ENCODE peak calls at places on chromosomes 12 and 14, in nine cellular contexts. One of them, this sample, is unnamed.
A peak's percentile ranks its signal among the peaks of the same experiment; 100 is the strongest.

GRCh38 chr14:92941531-92941930 is 18.6 kb downstream of the CHGA start:
- DNase-seq in transverse colon: no peak
- DNase-seq in GM23248: no peak
- DNase-seq in cardiac muscle cell: no peak
- DNase-seq in sigmoid colon: no peak
- DNase-seq in body of pancreas: no peak
- DNase-seq in heart right ventricle: no peak
- DNase-seq in AG10803: no peak
- DNase-seq in aorta: no peak
- DNase-seq in this sample: no peak

GRCh38 chr12:60345442-60345841 is 749.6 kb downstream of the SLC16A7 start:
- DNase-seq in AG10803: no peak
- DNase-seq in GM23248: no peak
- DNase-seq in heart right ventricle: no peak
- DNase-seq in aorta: no peak
- DNase-seq in body of pancreas: no peak
- DNase-seq in transverse colon: no peak
- DNase-seq in sigmoid colon: no peak
- DNase-seq in cardiac muscle cell: no peak
- DNase-seq in this sample: no peak

GRCh38 chr14:88879016-88879415 is 54.6 kb downstream of the TTC8 start:
- DNase-seq in body of pancreas: no peak
- DNase-seq in GM23248: peak; percentile 94
- DNase-seq in heart right ventricle: no peak
- DNase-seq in AG10803: peak; percentile 66
- DNase-seq in aorta: no peak
- DNase-seq in transverse colon: no peak
- DNase-seq in cardiac muscle cell: peak; percentile 90
- DNase-seq in sigmoid colon: no peak
- DNase-seq in this sample: peak; percentile 16

GRCh38 chr12:128178971-128179370 is 88.0 kb upstream of the TMEM132C start:
- DNase-seq in transverse colon: no peak
- DNase-seq in AG10803: no peak
- DNase-seq in GM23248: no peak
- DNase-seq in sigmoid colon: no peak
- DNase-seq in heart right ventricle: no peak
- DNase-seq in body of pancreas: no peak
- DNase-seq in cardiac muscle cell: no peak
- DNase-seq in aorta: no peak
- DNase-seq in this sample: peak; percentile 13

GRCh38 chr12:98533723-98534251 is 18.4 kb downstream of the TMPO start:
- DNase-seq in sigmoid colon: no peak
- DNase-seq in GM23248: peak; percentile 42
- DNase-seq in AG10803: peak; percentile 76
- DNase-seq in transverse colon: no peak
- DNase-seq in heart right ventricle: no peak
- DNase-seq in cardiac muscle cell: peak; percentile 63
- DNase-seq in aorta: no peak
- DNase-seq in body of pancreas: no peak
- DNase-seq in this sample: peak; percentile 37

GRCh38 chr12:106974525-106974924 is 12.4 kb downstream of the MTERF2 start:
- DNase-seq in cardiac muscle cell: no peak
- DNase-seq in heart right ventricle: no peak
- DNase-seq in GM23248: no peak
- DNase-seq in aorta: no peak
- DNase-seq in body of pancreas: no peak
- DNase-seq in sigmoid colon: no peak
- DNase-seq in AG10803: no peak
- DNase-seq in transverse colon: no peak
- DNase-seq in this sample: no peak

GRCh38 chr12:14769462-14769836 is 33.8 kb downstream of the WBP11 start:
- DNase-seq in GM23248: peak; percentile 43
- DNase-seq in heart right ventricle: peak; percentile 17
- DNase-seq in cardiac muscle cell: peak; percentile 49
- DNase-seq in transverse colon: peak; percentile 51
- DNase-seq in aorta: no peak
- DNase-seq in AG10803: peak; percentile 12
- DNase-seq in sigmoid colon: peak; percentile 76
- DNase-seq in body of pancreas: peak; percentile 61
- DNase-seq in this sample: peak; percentile 91

GRCh38 chr12:50707396-50707795 is 56.5 kb upstream of the ATF1 start:
- DNase-seq in sigmoid colon: no peak
- DNase-seq in body of pancreas: no peak
- DNase-seq in aorta: no peak
- DNase-seq in transverse colon: no peak
- DNase-seq in AG10803: no peak
- DNase-seq in heart right ventricle: no peak
- DNase-seq in cardiac muscle cell: no peak
- DNase-seq in GM23248: no peak
- DNase-seq in this sample: no peak

GRCh38 chr12:91224411-91224810 is 41.8 kb upstream of the DCN start:
- DNase-seq in body of pancreas: no peak
- DNase-seq in AG10803: peak; percentile 59
- DNase-seq in aorta: no peak
- DNase-seq in heart right ventricle: no peak
- DNase-seq in cardiac muscle cell: no peak
- DNase-seq in sigmoid colon: no peak
- DNase-seq in GM23248: no peak
- DNase-seq in transverse colon: no peak
- DNase-seq in this sample: no peak

GRCh38 chr14:97603201-97603600 is 806.0 kb downstream of the VRK1 start:
- DNase-seq in heart right ventricle: no peak
- DNase-seq in GM23248: no peak
- DNase-seq in aorta: no peak
- DNase-seq in sigmoid colon: no peak
- DNase-seq in transverse colon: no peak
- DNase-seq in AG10803: no peak
- DNase-seq in body of pancreas: no peak
- DNase-seq in cardiac muscle cell: no peak
- DNase-seq in this sample: no peak

GRCh38 chr12:98639526-98639925 is 5.1 kb downstream of the IKBIP start:
- DNase-seq in heart right ventricle: no peak
- DNase-seq in GM23248: no peak
- DNase-seq in AG10803: no peak
- DNase-seq in aorta: no peak
- DNase-seq in sigmoid colon: no peak
- DNase-seq in body of pancreas: no peak
- DNase-seq in cardiac muscle cell: no peak
- DNase-seq in transverse colon: no peak
- DNase-seq in this sample: no peak

GRCh38 chr12:132807295-132808222 is 21.1 kb downstream of the GOLGA3 start:
- DNase-seq in heart right ventricle: no peak
- DNase-seq in transverse colon: no peak
- DNase-seq in cardiac muscle cell: no peak
- DNase-seq in aorta: no peak
- DNase-seq in sigmoid colon: no peak
- DNase-seq in AG10803: no peak
- DNase-seq in GM23248: peak; percentile 44
- DNase-seq in body of pancreas: no peak
- DNase-seq in this sample: peak; percentile 42

GRCh38 chr12:78002878-78003277 is 172.2 kb downstream of the NAV3 start:
- DNase-seq in heart right ventricle: no peak
- DNase-seq in cardiac muscle cell: peak; percentile 63
- DNase-seq in sigmoid colon: no peak
- DNase-seq in AG10803: peak; percentile 11
- DNase-seq in body of pancreas: no peak
- DNase-seq in transverse colon: no peak
- DNase-seq in aorta: no peak
- DNase-seq in GM23248: peak; percentile 20
- DNase-seq in this sample: no peak

GRCh38 chr12:52191841-52192791 is at the start of gene KRT80:
- DNase-seq in aorta: peak; percentile 98
- DNase-seq in sigmoid colon: peak; percentile 97
- DNase-seq in transverse colon: peak; percentile 84
- DNase-seq in body of pancreas: peak; percentile 94
- DNase-seq in cardiac muscle cell: peak; percentile 99
- DNase-seq in GM23248: peak; percentile 99
- DNase-seq in heart right ventricle: peak; percentile 83
- DNase-seq in AG10803: peak; percentile 99
- DNase-seq in this sample: peak; percentile 82
- H3K4me3 ChIP-seq in aorta: no peak within 1 kb of the TSS
- H3K4me3 ChIP-seq in sigmoid colon: no peak within 1 kb of the TSS
- H3K4me3 ChIP-seq in transverse colon: no peak within 1 kb of the TSS
- H3K4me3 ChIP-seq in body of pancreas: no peak within 1 kb of the TSS
- H3K4me3 ChIP-seq in cardiac muscle cell: no peak within 1 kb of the TSS
- H3K4me3 ChIP-seq in GM23248: no peak within 1 kb of the TSS
- H3K4me3 ChIP-seq in heart right ventricle: no peak within 1 kb of the TSS
- H3K4me3 ChIP-seq in AG10803: no peak within 1 kb of the TSS
- H3K4me3 ChIP-seq in this sample: no peak within 1 kb of the TSS

GRCh38 chr14:32933623-32933942 is 5.1 kb upstream of the NPAS3 start:
- DNase-seq in cardiac muscle cell: peak; percentile 32
- DNase-seq in transverse colon: no peak
- DNase-seq in GM23248: peak; percentile 68
- DNase-seq in heart right ventricle: no peak
- DNase-seq in sigmoid colon: no peak
- DNase-seq in aorta: no peak
- DNase-seq in body of pancreas: no peak
- DNase-seq in AG10803: peak; percentile 51
- DNase-seq in this sample: peak; percentile 76

GRCh38 chr14:32932921-32933622 is 5.6 kb upstream of the NPAS3 start:
- DNase-seq in body of pancreas: peak; percentile 17
- DNase-seq in aorta: peak; percentile 76
- DNase-seq in AG10803: no peak
- DNase-seq in heart right ventricle: peak; percentile 38
- DNase-seq in transverse colon: no peak
- DNase-seq in GM23248: no peak
- DNase-seq in sigmoid colon: peak; percentile 70
- DNase-seq in cardiac muscle cell: no peak
- DNase-seq in this sample: peak; percentile 71

GRCh38 chr14:32934891-32935633 is 3.6 kb upstream of the NPAS3 start:
- DNase-seq in transverse colon: no peak
- DNase-seq in body of pancreas: no peak
- DNase-seq in aorta: no peak
- DNase-seq in sigmoid colon: peak; percentile 68
- DNase-seq in GM23248: peak; percentile 25
- DNase-seq in cardiac muscle cell: no peak
- DNase-seq in AG10803: peak; percentile 4
- DNase-seq in heart right ventricle: no peak
- DNase-seq in this sample: peak; percentile 50

GRCh38 chr14:32933943-32934890 is 4.5 kb upstream of the NPAS3 start:
- DNase-seq in sigmoid colon: peak; percentile 70
- DNase-seq in aorta: peak; percentile 75
- DNase-seq in body of pancreas: peak; percentile 16
- DNase-seq in cardiac muscle cell: peak; percentile 38
- DNase-seq in AG10803: peak; percentile 29
- DNase-seq in transverse colon: no peak
- DNase-seq in GM23248: peak; percentile 58
- DNase-seq in heart right ventricle: peak; percentile 25
- DNase-seq in this sample: peak; percentile 60

GRCh38 chr14:32932302-32932920 is 6.3 kb upstream of the NPAS3 start:
- DNase-seq in aorta: no peak
- DNase-seq in sigmoid colon: no peak
- DNase-seq in transverse colon: no peak
- DNase-seq in heart right ventricle: no peak
- DNase-seq in body of pancreas: no peak
- DNase-seq in AG10803: no peak
- DNase-seq in cardiac muscle cell: no peak
- DNase-seq in GM23248: no peak
- DNase-seq in this sample: peak; percentile 27
- H3K4me3 ChIP-seq in aorta: no peak overlapping the region
- H3K4me3 ChIP-seq in sigmoid colon: peak overlapping the region; percentile 70
- H3K4me3 ChIP-seq in transverse colon: peak overlapping the region; percentile 41
- H3K4me3 ChIP-seq in heart right ventricle: peak overlapping the region; percentile 57
- H3K4me3 ChIP-seq in body of pancreas: no peak overlapping the region
- H3K4me3 ChIP-seq in AG10803: no peak overlapping the region
- H3K4me3 ChIP-seq in cardiac muscle cell: peak overlapping the region; percentile 18
- H3K4me3 ChIP-seq in GM23248: no peak overlapping the region
- H3K4me3 ChIP-seq in this sample: no peak overlapping the region

GRCh38 chr12:57428965-57429364 is 1.9 kb downstream of the R3HDM2 start:
- DNase-seq in cardiac muscle cell: no peak
- DNase-seq in aorta: no peak
- DNase-seq in heart right ventricle: no peak
- DNase-seq in AG10803: no peak
- DNase-seq in GM23248: no peak
- DNase-seq in transverse colon: no peak
- DNase-seq in body of pancreas: no peak
- DNase-seq in sigmoid colon: no peak
- DNase-seq in this sample: no peak
- H3K4me3 ChIP-seq in cardiac muscle cell: no peak overlapping the region
- H3K4me3 ChIP-seq in aorta: no peak overlapping the region
- H3K4me3 ChIP-seq in heart right ventricle: no peak overlapping the region
- H3K4me3 ChIP-seq in AG10803: no peak overlapping the region
- H3K4me3 ChIP-seq in GM23248: no peak overlapping the region
- H3K4me3 ChIP-seq in transverse colon: no peak overlapping the region
- H3K4me3 ChIP-seq in body of pancreas: no peak overlapping the region
- H3K4me3 ChIP-seq in sigmoid colon: no peak overlapping the region
- H3K4me3 ChIP-seq in this sample: no peak overlapping the region

DNA sequence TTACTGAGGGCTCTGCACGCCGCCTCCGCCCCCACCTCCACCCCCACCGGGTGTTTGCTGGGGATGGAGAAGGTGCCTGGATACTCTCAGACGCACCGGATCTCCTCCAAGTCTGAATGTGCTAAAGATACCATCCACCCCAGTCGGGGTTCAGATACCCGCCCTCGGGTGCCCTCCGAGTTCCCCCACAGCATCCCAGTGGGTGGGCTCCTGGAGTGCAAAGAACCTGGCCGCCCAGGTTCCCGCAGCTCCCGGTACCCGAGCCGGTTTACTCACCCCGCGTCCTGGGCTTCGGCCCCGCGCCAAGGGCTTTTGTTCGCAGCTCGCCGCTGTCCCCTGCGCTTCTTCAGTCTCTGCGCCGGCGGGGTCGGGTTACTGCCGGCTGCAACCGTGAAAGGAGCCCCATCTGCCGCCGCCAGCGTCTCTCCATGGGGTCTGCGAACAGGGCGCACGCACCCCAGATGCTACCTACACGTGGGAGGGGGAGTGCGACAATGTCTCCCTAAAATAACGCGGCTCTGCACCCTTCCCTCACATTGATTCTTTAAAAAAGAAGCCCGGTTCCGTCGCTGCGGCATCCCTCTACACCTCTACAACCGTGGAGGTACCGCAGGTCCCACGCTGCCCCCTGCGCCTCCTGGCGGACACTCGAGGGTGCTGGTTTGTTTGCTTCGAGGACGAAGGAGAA is at the start of gene CCDC177:
- DNase-seq in transverse colon: peak; percentile 68
- DNase-seq in heart right ventricle: peak; percentile 53
- DNase-seq in AG10803: peak; percentile 22
- DNase-seq in body of pancreas: peak; percentile 62
- DNase-seq in cardiac muscle cell: peak; percentile 67
- DNase-seq in GM23248: peak; percentile 67
- DNase-seq in aorta: peak; percentile 86
- DNase-seq in sigmoid colon: no peak
- DNase-seq in this sample: peak; percentile 75
- H3K4me3 ChIP-seq in transverse colon: no peak within 1 kb of the TSS
- H3K4me3 ChIP-seq in heart right ventricle: peak within 1 kb of the TSS; percentile 14
- H3K4me3 ChIP-seq in AG10803: no peak within 1 kb of the TSS
- H3K4me3 ChIP-seq in body of pancreas: no peak within 1 kb of the TSS
- H3K4me3 ChIP-seq in cardiac muscle cell: peak within 1 kb of the TSS; percentile 27
- H3K4me3 ChIP-seq in GM23248: peak within 1 kb of the TSS; percentile 26
- H3K4me3 ChIP-seq in aorta: no peak within 1 kb of the TSS
- H3K4me3 ChIP-seq in sigmoid colon: peak within 1 kb of the TSS; percentile 46
- H3K4me3 ChIP-seq in this sample: peak within 1 kb of the TSS; percentile 62

This sample was measured in mesendoderm.